ENCODE peak calls at places on chromosomes 3 and 15, in six cellular contexts. O, S, A, Y, C and L are unnamed samples.

GRCh38 chr3:54882114-54882833 is 45.6 kb downstream of the LRTM1 start:
- DNase-seq in S (peak), A (no peak), C (no peak), O (no peak), Y (no peak), L (no peak)

GRCh38 chr3:141076821-141077571 is 25.8 kb downstream of the SPSB4 start:
- DNase-seq in S (no peak), Y (no peak), A (no peak), C (no peak), O (peak), L (peak)

GRCh38 chr3:171704002-171704401 is 106.3 kb downstream of the PLD1 start:
- DNase-seq in O (peak), S (peak), C (peak), Y (no peak), A (peak), L (peak)

GRCh38 chr3:186340211-186340610 is 21.8 kb downstream of the DGKG start:
- DNase-seq in C (no peak), O (no peak), A (no peak), Y (no peak), S (no peak), L (no peak)

GRCh38 chr3:178078933-178079332 is 457.3 kb upstream of the KCNMB2 start:
- DNase-seq in Y (no peak), C (no peak), O (peak), S (no peak), A (no peak), L (no peak)

GRCh38 chr3:125470671-125471070 is 49.3 kb downstream of the SNX4 start:
- DNase-seq in S (no peak), O (no peak), A (no peak), Y (no peak), C (no peak), L (no peak)

GRCh38 chr3:161893972-161894371 is 397.4 kb downstream of the OTOL1 start:
- DNase-seq in C (no peak), A (no peak), S (no peak), Y (no peak), O (no peak), L (no peak)

GRCh38 chr3:21042184-21042583 is 708.8 kb downstream of the ZNF385D start:
- DNase-seq in S (no peak), O (no peak), A (no peak), Y (no peak), C (no peak), L (no peak)

GRCh38 chr3:72739521-72740466 is 108.5 kb downstream of the SHQ1 start:
- DNase-seq in O (no peak), A (no peak), S (peak), Y (no peak), C (peak), L (no peak)

GRCh38 chr3:152626226-152626625 is 208.7 kb upstream of the P2RY1 start:
- DNase-seq in O (no peak), C (no peak), Y (no peak), S (no peak), A (no peak), L (no peak)

GRCh38 chr3:42701371-42702065 is 1.1 kb downstream of the HHATL start:
- DNase-seq in A (peak), Y (no peak), S (peak), O (peak), C (peak), L (peak)

GRCh38 chr15:66721501-66721937 is 19.5 kb downstream of the SMAD6 start:
- DNase-seq in Y (no peak), S (no peak), A (no peak), O (no peak), C (peak), L (no peak)

GRCh38 chr3:127053979-127054378 is 71.1 kb downstream of the PLXNA1 start:
- DNase-seq in A (no peak), Y (no peak), O (no peak), C (no peak), S (no peak), L (no peak)

GRCh38 chr3:186643493-186643892 is 3.3 kb downstream of the FETUB start:
- DNase-seq in O (no peak), S (no peak), Y (no peak), A (no peak), C (no peak), L (no peak)

GRCh38 chr3:170055209-170055608 is 17.4 kb downstream of the GPR160 start:
- DNase-seq in C (no peak), O (no peak), A (no peak), Y (peak), S (no peak), L (peak)

GRCh38 chr15:98330692-98331435 is 317.5 kb upstream of the IGF1R start:
- DNase-seq in O (no peak), Y (no peak), S (no peak), C (no peak), A (no peak), L (no peak)

GRCh38 chr3:184155644-184156521 is 706 bp downstream of the DVL3 start:
- DNase-seq in C (peak), A (peak), S (no peak), Y (no peak), O (peak), L (peak)

GRCh38 chr3:131957980-131958379 is 76.8 kb downstream of the CPNE4 start:
- DNase-seq in A (no peak), S (no peak), Y (no peak), C (no peak), O (no peak), L (no peak)

GRCh38 chr15:68113751-68114150 is 59.6 kb downstream of the PIAS1 start:
- DNase-seq in Y (no peak), A (no peak), S (no peak), C (no peak), O (no peak), L (peak)

GRCh38 chr3:23685484-23686258 is 120.1 kb upstream of the UBE2E1 start:
- DNase-seq in S (peak), A (peak), C (peak), Y (no peak), O (peak), L (peak)

GRCh38 chr3:152331018-152331541 is 62.4 kb downstream of the MBNL1 start:
- DNase-seq in O (peak), S (peak), Y (no peak), C (no peak), A (peak), L (no peak)

GRCh38 chr3:189277711-189278110 is 105.9 kb downstream of the TPRG1 start:
- DNase-seq in A (no peak), Y (no peak), O (no peak), C (no peak), S (no peak), L (peak)

GRCh38 chr15:63052961-63053698 is 10.6 kb downstream of the TPM1 start:
- DNase-seq in Y (no peak), C (no peak), S (peak), O (peak), A (peak), L (no peak)

GRCh38 chr3:159852821-159853505 is 135.7 kb upstream of the IL12A start:
- DNase-seq in S (no peak), Y (no peak), A (no peak), O (peak), C (no peak), L (no peak)
- TF ChIP-seq POLR2A in S (no peak), Y (no peak), A (no peak), O (peak), C (no peak), L (no peak)

DNA sequence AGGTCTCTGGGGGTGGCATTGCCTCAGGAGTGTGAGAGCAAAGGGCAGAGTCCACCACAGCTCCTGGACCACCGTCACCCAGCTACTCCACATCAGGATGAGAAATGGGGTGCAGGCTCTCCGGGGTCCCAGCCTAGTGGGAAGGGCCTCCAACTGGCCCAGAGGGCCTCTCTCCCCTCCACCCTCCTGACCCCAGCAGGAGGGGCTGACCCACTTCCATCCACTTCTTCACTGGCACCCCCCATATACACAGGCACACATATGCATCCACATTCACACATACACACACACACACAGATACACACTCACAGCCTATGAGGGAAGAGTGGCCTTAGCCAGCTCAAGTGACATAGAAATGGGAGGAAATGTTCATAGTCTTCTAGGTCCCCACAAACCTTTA is 286.0 kb downstream of the OCA2 start:
- DNase-seq in S (no peak), Y (no peak), C (no peak), A (no peak), O (no peak), L (no peak)
- TF ChIP-seq MYC in S (no peak), Y (no peak), C (no peak), A (no peak), O (no peak), L (no peak)

GRCh38 chr3:112333002-112333385 is at the start of gene CD200:
- DNase-seq in S (no peak), C (no peak), O (peak), Y (no peak), A (no peak), L (no peak)
- TF ChIP-seq POLR2A in S (no peak), C (no peak), O (no peak), Y (peak), A (no peak), L (no peak)

DNA sequence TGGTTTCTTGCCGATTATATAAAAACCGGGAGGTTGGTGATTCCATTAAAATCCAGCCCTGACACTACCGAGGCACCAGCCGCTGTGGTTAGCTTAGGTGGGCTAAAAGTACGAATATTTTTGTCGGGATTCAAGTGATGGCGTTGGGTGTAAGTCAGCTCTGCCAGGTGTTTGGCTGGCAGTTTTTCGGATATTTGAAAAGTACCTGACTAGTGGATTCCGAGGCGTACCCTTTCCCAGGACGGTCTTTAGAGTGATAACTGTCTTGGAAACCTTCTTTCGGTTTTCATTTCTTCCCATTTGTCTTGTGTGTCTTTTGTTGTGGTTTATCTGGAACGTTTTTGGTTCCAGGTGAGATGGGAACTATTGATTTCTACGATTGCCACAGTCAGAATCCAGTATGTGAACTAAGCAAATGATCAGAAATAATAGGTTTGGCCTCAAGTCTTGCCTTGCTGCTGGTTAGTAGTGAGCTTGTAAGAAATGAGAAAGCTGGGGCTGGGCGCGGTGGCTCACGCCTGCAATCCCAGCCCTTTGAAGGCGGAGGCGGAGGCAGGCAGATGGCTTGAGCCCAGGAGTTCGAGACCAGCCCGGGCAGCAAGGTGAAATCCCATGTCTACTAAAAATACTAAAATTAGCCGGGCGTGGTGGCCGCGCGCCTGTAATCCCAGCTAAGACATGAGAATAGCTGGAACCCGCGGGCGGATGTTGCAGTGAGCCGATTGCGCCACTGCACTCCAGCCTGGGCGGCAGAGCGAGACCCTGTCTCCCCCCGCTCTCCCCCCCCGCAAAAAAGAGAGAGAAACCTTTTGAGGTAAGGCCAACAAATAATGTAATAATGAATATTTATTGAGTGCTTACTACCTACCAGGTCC is 1.4 kb downstream of the FYTTD1 start:
- DNase-seq in O (peak), S (peak), A (no peak), Y (no peak), C (no peak), L (peak)
- TF ChIP-seq MYC in O (no peak), S (no peak), A (no peak), Y (no peak), C (no peak), L (peak)

DNA sequence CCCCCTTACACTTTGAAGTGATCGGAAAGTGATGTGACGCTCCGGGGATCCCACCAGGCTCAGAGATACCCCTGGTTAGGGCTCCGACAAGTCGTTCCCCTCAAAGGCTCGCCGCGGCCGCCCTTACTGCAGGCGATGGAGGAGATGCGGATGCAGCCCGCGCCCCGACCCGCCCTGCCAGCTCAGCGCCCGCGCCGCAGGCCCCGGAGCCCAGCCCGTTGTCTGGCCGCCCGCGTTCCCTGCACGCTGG is 228 bp downstream of the GLT8D1 start:
- DNase-seq in S (no peak), A (no peak), C (no peak), O (no peak), Y (no peak), L (no peak)
- TF ChIP-seq POLR2A in S (no peak), A (no peak), C (no peak), O (no peak), Y (no peak), L (no peak)

DNA sequence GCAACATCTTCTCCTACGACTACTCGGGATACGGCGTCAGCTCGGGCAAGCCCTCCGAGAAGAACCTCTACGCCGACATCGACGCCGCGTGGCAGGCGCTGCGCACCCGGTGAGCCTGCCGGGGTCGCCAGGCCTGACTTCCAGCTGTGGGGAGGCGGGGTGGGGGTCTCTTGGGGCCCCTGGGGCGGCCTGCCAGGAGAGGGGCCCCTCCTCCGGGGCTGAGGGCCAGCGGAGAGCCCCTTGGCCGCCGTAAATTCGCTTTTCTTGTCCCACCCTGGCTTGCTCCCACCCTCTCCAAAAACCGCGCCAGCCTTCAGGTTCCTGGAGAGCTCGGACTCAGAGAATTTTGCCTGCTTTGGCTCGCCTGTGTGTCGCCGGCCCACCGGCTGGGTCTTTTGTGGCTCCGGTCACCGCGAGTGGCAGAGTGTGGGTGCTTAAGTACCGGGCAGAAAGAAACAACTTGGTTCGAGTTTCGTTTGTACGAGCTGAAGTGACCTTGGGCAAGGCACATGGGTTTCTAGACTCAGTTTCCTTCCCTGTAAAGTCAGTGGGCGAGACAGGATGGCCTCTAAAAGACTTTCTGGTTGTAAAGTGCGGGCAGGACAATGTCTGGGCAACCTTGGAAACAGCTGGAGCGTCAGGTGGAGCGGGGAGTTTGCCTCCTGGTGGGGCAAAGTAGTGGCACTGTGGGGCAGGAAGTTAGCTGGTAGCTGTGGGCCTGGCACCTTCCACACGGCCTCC is 971 bp downstream of the ABHD17C start:
- DNase-seq in O (peak), A (peak), C (no peak), S (peak), Y (no peak), L (no peak)
- TF ChIP-seq MYC in O (no peak), A (no peak), C (no peak), S (no peak), Y (no peak), L (no peak)

GRCh38 chr3:10286596-10287295 is 6.0 kb downstream of the GHRL start:
- DNase-seq in Y (no peak), S (peak), O (peak), C (no peak), A (peak), L (no peak)
- TF ChIP-seq POLR2A in Y (peak), S (no peak), O (no peak), C (no peak), A (no peak), L (no peak)

DNA sequence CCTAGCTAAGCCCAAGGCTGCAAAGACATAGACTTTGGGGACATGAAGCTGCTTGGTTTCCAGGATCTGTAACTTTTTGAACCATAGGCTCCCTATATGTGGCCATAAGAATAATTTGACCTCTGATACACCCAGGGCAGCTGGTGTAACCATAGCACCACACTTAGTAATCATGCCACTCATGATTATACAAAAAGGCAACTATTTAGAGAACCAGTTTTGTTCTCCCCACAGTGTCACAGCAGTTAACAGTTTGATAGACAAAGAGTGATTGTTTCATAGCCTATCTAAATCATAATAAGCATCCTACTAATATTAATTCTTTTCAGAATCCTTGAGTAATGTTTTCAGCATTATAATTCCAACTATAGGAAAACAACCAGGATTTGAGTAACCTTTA is 334.9 kb downstream of the NEK10 start:
- DNase-seq in C (no peak), O (no peak), S (no peak), Y (no peak), A (no peak), L (no peak)
- TF ChIP-seq MYC in C (no peak), O (no peak), S (no peak), Y (no peak), A (no peak), L (no peak)

GRCh38 chr3:10010546-10011465 is 15.4 kb upstream of the FANCD2 start:
- DNase-seq in Y (peak), A (peak), S (peak), C (peak), O (peak), L (peak)
- TF ChIP-seq POLR2A in Y (peak), A (no peak), S (peak), C (peak), O (peak), L (no peak)